ENCODE peak calls at places on chromosomes 13 and 19, in ten cellular contexts. W is A549; Y is head of caudate nucleus; M is stimulated activated CD4-positive, alpha-beta T cell treated with anti-CD3 and anti-CD28 coated beads, Interleukin-1b, Interleukin-23, amount 100 ng/mL, for 1 hour; A is PC-3; N is ACHN; R is stimulated activated CD8-positive, alpha-beta memory T cell treated with anti-CD3 and anti-CD28 coated beads, Interleukin-15, amount 100 ng/mL, for 1 hour; G is T-helper 2 cell treated with Interferon-gamma antibody and Interleukin-4, amounts not matched to agents 5 μg/mL and 100 μg/mL, for 36 hours; B is NCI-H1092; O is AG09309. C is an unnamed sample.

GRCh38 chr19:2740314-2740656 is 468 bp upstream of the SLC39A3 start:
- DNase-seq in W (no peak), Y (no peak), M (no peak), A (no peak), N (no peak), R (no peak), G (no peak), B (no peak), O (no peak), C (no peak)

GRCh38 chr13:47945738-47946137 is 55.3 kb downstream of the SUCLA2 start:
- DNase-seq in W (peak), Y (no peak), M (no peak), A (no peak), N (no peak), R (no peak), G (no peak), B (no peak), O (peak), C (no peak)

GRCh38 chr19:47209323-47210179 is 21.4 kb downstream of the BBC3 start:
- DNase-seq in W (no peak), Y (no peak), M (no peak), A (no peak), N (no peak), R (no peak), G (no peak), B (no peak), O (no peak), C (no peak)

GRCh38 chr19:32397736-32398135 is 7.8 kb upstream of the DPY19L3 start:
- DNase-seq in W (peak), Y (no peak), M (no peak), A (peak), N (peak), R (no peak), G (no peak), B (no peak), O (no peak), C (no peak)

GRCh38 chr13:101144808-101145419 is 271.4 kb downstream of the NALCN start:
- DNase-seq in W (peak), Y (peak), M (no peak), A (peak), N (peak), R (no peak), G (no peak), B (peak), O (no peak), C (peak)

GRCh38 chr13:29922281-29922821 is 71.9 kb upstream of the UBL3 start:
- DNase-seq in W (peak), Y (no peak), M (no peak), A (peak), N (no peak), R (no peak), G (peak), B (no peak), O (no peak), C (no peak)

GRCh38 chr19:7216373-7216902 is 77.8 kb downstream of the INSR start:
- DNase-seq in W (no peak), Y (no peak), M (no peak), A (no peak), N (no peak), R (no peak), G (no peak), B (no peak), O (no peak), C (no peak)

GRCh38 chr13:41848435-41849255 is 112.3 kb downstream of the VWA8 start:
- DNase-seq in W (no peak), Y (peak), M (no peak), A (no peak), N (peak), R (no peak), G (no peak), B (no peak), O (no peak), C (no peak)

GRCh38 chr13:55359067-55359466 is 1781.7 kb upstream of the PRR20A start:
- DNase-seq in W (no peak), Y (no peak), M (no peak), A (no peak), N (no peak), R (no peak), G (no peak), B (no peak), O (no peak), C (no peak)

GRCh38 chr19:49864890-49865289 is 2.5 kb downstream of the PNKP start:
- DNase-seq in W (no peak), Y (no peak), M (no peak), A (no peak), N (no peak), R (no peak), G (no peak), B (no peak), O (no peak), C (no peak)

GRCh38 chr19:1009043-1009975 is 9.1 kb downstream of the GRIN3B start:
- DNase-seq in W (no peak), Y (no peak), M (no peak), A (no peak), N (no peak), R (no peak), G (no peak), B (no peak), O (no peak), C (no peak)

GRCh38 chr13:48489003-48489402 is 43.9 kb downstream of the RCBTB2 start:
- DNase-seq in W (no peak), Y (no peak), M (no peak), A (no peak), N (no peak), R (no peak), G (no peak), B (no peak), O (no peak), C (no peak)

GRCh38 chr13:30172593-30173300 is 134.6 kb downstream of the KATNAL1 start:
- DNase-seq in W (no peak), Y (no peak), M (no peak), A (no peak), N (peak), R (no peak), G (no peak), B (no peak), O (no peak), C (no peak)

GRCh38 chr13:76764429-76764828 is 121.8 kb downstream of the KCTD12 start:
- DNase-seq in W (no peak), Y (peak), M (no peak), A (peak), N (no peak), R (no peak), G (no peak), B (no peak), O (no peak), C (no peak)

GRCh38 chr19:46392252-46392801 is 21.0 kb downstream of the CCDC8 start:
- DNase-seq in W (no peak), Y (no peak), M (no peak), A (no peak), N (no peak), R (no peak), G (no peak), B (no peak), O (peak), C (no peak)

GRCh38 chr13:57624565-57625435 is 6.7 kb upstream of the PCDH17 start:
- DNase-seq in W (peak), Y (peak), M (no peak), A (peak), N (peak), R (no peak), G (no peak), B (peak), O (no peak), C (peak)

GRCh38 chr13:98270819-98271218 is 93.8 kb upstream of the RNF113B start:
- DNase-seq in W (no peak), Y (no peak), M (no peak), A (no peak), N (no peak), R (no peak), G (no peak), B (no peak), O (no peak), C (no peak)

GRCh38 chr19:4375164-4375619 is 25.2 kb downstream of the SH3GL1 start:
- DNase-seq in W (peak), Y (no peak), M (no peak), A (peak), N (peak), R (no peak), G (no peak), B (no peak), O (no peak), C (no peak)

GRCh38 chr19:49574206-49574755 is 6.1 kb downstream of the NOSIP start:
- DNase-seq in W (no peak), Y (no peak), M (no peak), A (no peak), N (no peak), R (no peak), G (no peak), B (no peak), O (no peak), C (no peak)

GRCh38 chr13:110711778-110712070 is 1.8 kb upstream of the ING1 start:
- DNase-seq in W (no peak), Y (peak), M (no peak), A (no peak), N (peak), R (no peak), G (no peak), B (no peak), O (no peak), C (peak)

GRCh38 chr13:95677564-95678386 is 836 bp downstream of the DNAJC3 start:
- DNase-seq in W (peak), Y (no peak), M (no peak), A (peak), N (peak), R (no peak), G (no peak), B (no peak), O (no peak), C (peak)

GRCh38 chr19:3324405-3324856 is 42.0 kb upstream of the NFIC start:
- DNase-seq in W (peak), Y (peak), M (peak), A (peak), N (peak), R (peak), G (peak), B (no peak), O (no peak), C (peak)

GRCh38 chr19:48090281-48090802 is 20.3 kb downstream of the PLA2G4C start:
- DNase-seq in W (no peak), Y (no peak), M (no peak), A (no peak), N (no peak), R (no peak), G (no peak), B (no peak), O (peak), C (no peak)

GRCh38 chr13:36131931-36132297 is 732 bp upstream of the DCLK1 start:
- DNase-seq in W (no peak), Y (no peak), M (no peak), A (no peak), N (no peak), R (no peak), G (no peak), B (no peak), O (no peak), C (no peak)

GRCh38 chr19:11141937-11142527 is 13.6 kb downstream of the SPC24 start:
- DNase-seq in W (peak), Y (no peak), M (no peak), A (peak), N (peak), R (no peak), G (no peak), B (no peak), O (no peak), C (no peak)

GRCh38 chr13:24459234-24459633 is 53.3 kb downstream of the PARP4 start:
- DNase-seq in W (no peak), Y (no peak), M (no peak), A (no peak), N (no peak), R (no peak), G (peak), B (no peak), O (peak), C (no peak)

GRCh38 chr13:108120332-108120731 is 95.0 kb downstream of the LIG4 start:
- DNase-seq in W (no peak), Y (peak), M (no peak), A (no peak), N (no peak), R (no peak), G (no peak), B (no peak), O (no peak), C (no peak)

GRCh38 chr19:996051-996838 is 4.0 kb upstream of the GRIN3B start:
- DNase-seq in W (peak), Y (no peak), M (peak), A (peak), N (no peak), R (no peak), G (peak), B (peak), O (no peak), C (peak)

GRCh38 chr19:3818479-3818878 is 32.3 kb upstream of the MATK start:
- DNase-seq in W (no peak), Y (no peak), M (no peak), A (peak), N (peak), R (no peak), G (peak), B (no peak), O (peak), C (peak)

GRCh38 chr19:47284324-47284899 is 9.7 kb downstream of the INAFM1 start:
- DNase-seq in W (peak), Y (peak), M (no peak), A (peak), N (peak), R (no peak), G (no peak), B (peak), O (no peak), C (peak)

GRCh38 chr13:44044544-44045178 is 165.0 kb downstream of the LACC1 start:
- DNase-seq in W (peak), Y (no peak), M (no peak), A (peak), N (no peak), R (no peak), G (no peak), B (no peak), O (no peak), C (no peak)

C was measured in RKO.